ENCODE peak calls at places on chromosomes 7 and 10, in eight cellular contexts. E is HEK293T; F is T1000; M is SK-MEL-5; V is Daoy; U is ELF-1; N is stimulated activated CD4-positive, alpha-beta T cell treated with anti-CD3 and anti-CD28 coated beads, Interleukin-4, amount 100 ng/mL, for 1 hour; H is RWPE1. T is an unnamed sample.

GRCh38 chr10:43202224-43202656 is 64.0 kb downstream of the CSGALNACT2 start:
- DNase-seq in N (peak; percentile 57), U (peak; percentile 76), V (peak; percentile 33), H (no peak), E (no peak), M (peak; percentile 62), F (no peak), T (peak; percentile 65)

GRCh38 chr7:26930201-26930600 is 65.8 kb upstream of the SKAP2 start:
- DNase-seq in N (no peak), H (no peak), E (no peak), F (no peak), U (peak; percentile 20), V (no peak), M (no peak), T (no peak)

GRCh38 chr7:101604331-101604933 is 24.7 kb downstream of the MYL10 start:
- DNase-seq in F (no peak), M (no peak), U (no peak), N (no peak), H (no peak), V (no peak), E (no peak), T (no peak)

GRCh38 chr10:22550732-22551131 is 163.6 kb downstream of the PIP4K2A start:
- DNase-seq in F (no peak), E (peak; percentile 57), N (peak; percentile 76), V (peak; percentile 17), M (peak; percentile 47), H (peak; percentile 27), U (peak; percentile 38), T (peak; percentile 49)

GRCh38 chr10:78974409-78975317 is 94.1 kb upstream of the ZMIZ1 start:
- DNase-seq in V (peak; percentile 89), H (peak; percentile 55), N (peak; percentile 66), E (peak; percentile 73), F (peak; percentile 68), M (peak; percentile 87), U (peak; percentile 86), T (peak; percentile 77)

GRCh38 chr10:21526184-21526951 is 886 bp upstream of the SKIDA1 start:
- DNase-seq in M (peak; percentile 41), U (peak; percentile 84), E (peak; percentile 51), N (peak; percentile 72), F (peak; percentile 99), H (peak; percentile 61), V (peak; percentile 81), T (peak; percentile 57)

GRCh38 chr7:158241919-158242318 is 345.7 kb downstream of the PTPRN2 start:
- DNase-seq in U (no peak), V (no peak), M (no peak), E (no peak), F (no peak), N (no peak), H (no peak), T (no peak)

GRCh38 chr10:10914129-10914528 is 103.5 kb upstream of the CELF2 start:
- DNase-seq in M (no peak), E (no peak), H (no peak), U (no peak), F (no peak), N (no peak), V (no peak), T (no peak)

GRCh38 chr7:1555046-1555812 is 776 bp downstream of the TMEM184A start:
- DNase-seq in H (peak; percentile 99), F (peak; percentile 75), U (peak; percentile 77), E (no peak), V (peak; percentile 99), M (no peak), N (no peak), T (no peak)

GRCh38 chr7:29087840-29088169 is 58.5 kb downstream of the CPVL start:
- DNase-seq in H (no peak), V (no peak), U (no peak), N (no peak), E (no peak), F (no peak), M (no peak), T (no peak)

GRCh38 chr7:109387530-109387929 is 817.9 kb downstream of the DNAJB9 start:
- DNase-seq in E (no peak), F (no peak), N (no peak), V (no peak), M (no peak), H (no peak), U (no peak), T (no peak)

GRCh38 chr7:108592633-108593277 is 23.1 kb downstream of the DNAJB9 start:
- DNase-seq in U (no peak), F (no peak), N (no peak), V (no peak), H (peak; percentile 14), E (peak; percentile 10), M (peak; percentile 77), T (no peak)

GRCh38 chr7:123666492-123666891 is 10.8 kb downstream of the LMOD2 start:
- DNase-seq in N (no peak), F (no peak), H (no peak), V (no peak), E (no peak), M (no peak), U (no peak), T (no peak)

GRCh38 chr10:16449454-16449853 is 12.6 kb downstream of the PTER start:
- DNase-seq in M (no peak), V (no peak), E (no peak), H (no peak), N (no peak), U (no peak), F (no peak), T (no peak)

GRCh38 chr7:82343-83155 is 109.8 kb upstream of the FAM20C start:
- DNase-seq in E (no peak), M (no peak), U (no peak), V (no peak), H (peak; percentile 79), N (no peak), F (no peak), T (no peak)

GRCh38 chr10:101042667-101043355 is 11.8 kb downstream of the SFXN3 start:
- DNase-seq in E (peak; percentile 95), N (peak; percentile 86), U (peak; percentile 99), H (peak; percentile 99), V (peak; percentile 95), M (peak; percentile 96), F (peak; percentile 93), T (peak; percentile 89)

GRCh38 chr7:50351267-50351666 is 46.8 kb downstream of the IKZF1 start:
- DNase-seq in F (no peak), U (no peak), V (no peak), E (no peak), M (no peak), N (no peak), H (no peak), T (no peak)

GRCh38 chr7:152145853-152146466 is 120.5 kb downstream of the GALNT11 start:
- DNase-seq in N (no peak), H (peak; percentile 23), M (peak; percentile 77), U (peak; percentile 20), V (peak; percentile 69), F (no peak), E (peak; percentile 69), T (no peak)

GRCh38 chr10:106980711-106981460 is 183.6 kb downstream of the SORCS1 start:
- DNase-seq in V (no peak), M (no peak), H (no peak), E (peak; percentile 54), U (no peak), F (no peak), N (no peak), T (no peak)

GRCh38 chr10:110784198-110784597 is 87.5 kb upstream of the PDCD4 start:
- DNase-seq in M (no peak), V (no peak), N (no peak), F (no peak), E (no peak), U (no peak), H (no peak), T (no peak)

GRCh38 chr7:127798023-127798422 is 146.0 kb downstream of the SND1 start:
- DNase-seq in H (no peak), F (no peak), V (no peak), E (no peak), U (no peak), N (no peak), M (no peak), T (no peak)

GRCh38 chr7:98287486-98287959 is 6.0 kb downstream of the BRI3 start:
- DNase-seq in H (peak; percentile 93), E (no peak), V (no peak), M (no peak), U (no peak), F (no peak), N (no peak), T (no peak)

GRCh38 chr7:18276380-18276779 is 219.2 kb upstream of the HDAC9 start:
- DNase-seq in N (no peak), H (no peak), V (no peak), E (no peak), M (peak; percentile 15), F (no peak), U (no peak), T (no peak)

GRCh38 chr7:56175086-56175760 is 59.0 kb upstream of the NUPR2 start:
- DNase-seq in E (no peak), V (peak; percentile 57), H (peak; percentile 13), U (no peak), N (no peak), F (no peak), M (no peak), T (no peak)

GRCh38 chr10:51029172-51029641 is 45.1 kb upstream of the PRKG1 start:
- DNase-seq in E (no peak), H (peak; percentile 7), U (no peak), N (no peak), M (no peak), V (peak; percentile 1), F (no peak), T (no peak)

GRCh38 chr7:150435390-150436073 is 14.9 kb upstream of the GIMAP8 start:
- DNase-seq in N (no peak), H (no peak), V (no peak), M (no peak), E (no peak), U (no peak), F (no peak), T (no peak)

GRCh38 chr7:113159746-113160339 is 41.5 kb upstream of the SMIM30 start:
- DNase-seq in F (no peak), N (no peak), M (peak; percentile 78), E (peak; percentile 60), H (peak; percentile 28), U (peak; percentile 65), V (no peak), T (no peak)

GRCh38 chr7:100946111-100946510 is 3.2 kb upstream of the MUC3A start:
- DNase-seq in H (no peak), U (no peak), E (no peak), M (no peak), F (no peak), N (no peak), V (no peak), T (no peak)

GRCh38 chr7:44102846-44103565 is 1.1 kb upstream of the AEBP1 start:
- DNase-seq in M (no peak), F (no peak), H (no peak), N (no peak), E (no peak), U (no peak), V (no peak), T (no peak)

GRCh38 chr7:40717242-40717641 is 582.4 kb downstream of the SUGCT start:
- DNase-seq in M (peak; percentile 93), N (no peak), V (peak; percentile 96), F (peak; percentile 52), H (peak; percentile 83), E (peak; percentile 65), U (peak; percentile 93), T (peak; percentile 39)

GRCh38 chr10:74063256-74063655 is 65.3 kb downstream of the VCL start:
- DNase-seq in M (no peak), V (no peak), U (no peak), E (no peak), F (no peak), N (no peak), H (no peak), T (no peak)

GRCh38 chr10:43749145-43749576 is 100.5 kb upstream of the ZNF32 start:
- DNase-seq in N (no peak), E (no peak), F (no peak), V (no peak), U (no peak), H (no peak), M (no peak), T (no peak)

GRCh38 chr7:83921798-83922607 is 272.6 kb downstream of the SEMA3A start:
- DNase-seq in U (no peak), H (no peak), V (no peak), E (no peak), N (no peak), M (no peak), F (no peak), T (no peak)